ENCODE peak calls at places on chromosome 14, in six cellular contexts. L is GM23248, Z is aorta, T is GM23338, O is transverse colon, R is IMR-90. J is an unnamed sample. For H3K4me1, the result is how much of the 10 kb centered on the place peaks cover.

GRCh38 chr14:50520947-50521815 is 11.2 kb downstream of the MAP4K5 start:
- DNase-seq in L (peak), Z (no peak), T (no peak), O (peak), R (peak), J (no peak)

GRCh38 chr14:87102979-87103378 is 890.0 kb downstream of the GALC start:
- DNase-seq in L (no peak), Z (no peak), T (no peak), O (no peak), R (peak), J (no peak)

GRCh38 chr14:33342299-33342974 is 403.8 kb downstream of the NPAS3 start:
- DNase-seq in L (no peak), Z (no peak), T (peak), O (no peak), R (no peak), J (no peak)

GRCh38 chr14:29216774-29217232 is 450.2 kb downstream of the FOXG1 start:
- DNase-seq in L (peak), Z (no peak), T (no peak), O (no peak), R (no peak), J (no peak)

GRCh38 chr14:24403294-24404013 is 4.7 kb downstream of the NYNRIN start:
- DNase-seq in L (peak), Z (no peak), T (no peak), O (no peak), R (peak), J (no peak)

GRCh38 chr14:42224053-42224888 is 617.6 kb downstream of the LRFN5 start:
- DNase-seq in L (peak), Z (no peak), T (peak), O (peak), R (peak), J (peak)

GRCh38 chr14:39038542-39038941 is 64.5 kb downstream of the SEC23A start:
- DNase-seq in L (no peak), Z (no peak), T (no peak), O (no peak), R (no peak), J (no peak)

GRCh38 chr14:72501439-72501838 is 392.5 kb downstream of the DPF3 start:
- DNase-seq in L (no peak), Z (no peak), T (no peak), O (no peak), R (no peak), J (no peak)

GRCh38 chr14:104639889-104640548 is 35.4 kb upstream of the TMEM179 start:
- DNase-seq in L (peak), Z (peak), T (peak), O (peak), R (peak), J (peak)

GRCh38 chr14:94882401-94882800 is 112.5 kb upstream of the GSC start:
- DNase-seq in L (no peak), Z (no peak), T (no peak), O (no peak), R (no peak), J (no peak)

GRCh38 chr14:89507521-89507920 is 90.5 kb upstream of the FOXN3 start:
- DNase-seq in L (peak), Z (no peak), T (no peak), O (no peak), R (peak), J (no peak)

GRCh38 chr14:93936245-93936644 is 9.1 kb downstream of the FAM181A start:
- DNase-seq in L (peak), Z (no peak), T (peak), O (no peak), R (no peak), J (no peak)

GRCh38 chr14:80637726-80638619 is 303.6 kb downstream of the CEP128 start:
- DNase-seq in L (peak), Z (no peak), T (no peak), O (no peak), R (no peak), J (no peak)

GRCh38 chr14:23148596-23149249 is 29.7 kb upstream of the CEBPE start:
- DNase-seq in L (peak), Z (no peak), T (no peak), O (no peak), R (no peak), J (no peak)

GRCh38 chr14:74647834-74648361 is 35.9 kb upstream of the LTBP2 start:
- DNase-seq in L (peak), Z (no peak), T (no peak), O (no peak), R (no peak), J (no peak)

GRCh38 chr14:24673534-24674203 is 39.7 kb upstream of the GZMB start:
- DNase-seq in L (no peak), Z (no peak), T (no peak), O (peak), R (no peak), J (no peak)

GRCh38 chr14:35632276-35633071 is 98.5 kb downstream of the INSM2 start:
- DNase-seq in L (peak), Z (no peak), T (no peak), O (no peak), R (peak), J (no peak)

GRCh38 chr14:22908601-22909000 is 10.3 kb downstream of the RBM23 start:
- DNase-seq in L (peak), Z (peak), T (no peak), O (no peak), R (peak), J (no peak)

GRCh38 chr14:45252356-45253069 is 489 bp downstream of the MIS18BP1 start:
- DNase-seq in L (peak), Z (no peak), T (peak), O (no peak), R (peak), J (peak)

GRCh38 chr14:70655110-70655826 is 13.6 kb downstream of the TTC9 start:
- DNase-seq in L (no peak), Z (no peak), T (peak), O (peak), R (no peak), J (no peak)

GRCh38 chr14:70652871-70653270 is 11.2 kb downstream of the TTC9 start:
- DNase-seq in L (peak), Z (no peak), T (no peak), O (no peak), R (no peak), J (no peak)

GRCh38 chr14:70651522-70651921 is 9.8 kb downstream of the TTC9 start:
- DNase-seq in L (no peak), Z (no peak), T (no peak), O (no peak), R (no peak), J (no peak)

GRCh38 chr14:70654609-70655008 is 12.9 kb downstream of the TTC9 start:
- DNase-seq in L (no peak), Z (no peak), T (no peak), O (no peak), R (no peak), J (no peak)

GRCh38 chr14:70653662-70654061 is 11.9 kb downstream of the TTC9 start:
- DNase-seq in L (no peak), Z (no peak), T (no peak), O (no peak), R (no peak), J (no peak)
- H3K4me1 ChIP-seq in L (under half), Z (under half), T (half or more), O (under half), R (under half), J (under half)

DNA sequence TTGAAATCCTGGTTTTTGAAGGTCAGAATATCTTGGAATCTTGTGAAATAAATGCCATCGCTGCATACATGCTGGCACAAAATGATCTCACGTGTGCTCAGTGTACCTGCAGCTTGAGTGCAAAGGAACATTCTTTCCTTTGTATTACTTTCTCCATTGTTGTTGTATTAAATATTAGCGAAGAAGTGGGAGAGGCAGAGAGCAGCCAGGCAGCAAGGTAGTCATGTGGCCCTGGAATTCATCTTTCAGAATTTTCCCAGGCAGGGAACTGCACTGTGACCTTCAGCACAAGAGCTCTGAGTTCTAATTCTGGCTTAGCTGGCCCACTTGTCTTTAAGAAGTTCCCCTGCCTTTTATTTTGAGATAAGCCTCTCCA is 145.5 kb downstream of the PRKCH start:
- DNase-seq in L (no peak), Z (no peak), T (no peak), O (no peak), R (no peak), J (no peak)
- H3K4me1 ChIP-seq in L (half or more), Z (under half), T (half or more), O (under half), R (under half), J (under half)

GRCh38 chr14:65279510-65279909 is 133.0 kb upstream of the FUT8 start:
- DNase-seq in L (no peak), Z (no peak), T (no peak), O (no peak), R (no peak), J (no peak)

GRCh38 chr14:65278589-65278988 is 133.9 kb upstream of the FUT8 start:
- DNase-seq in L (no peak), Z (no peak), T (no peak), O (no peak), R (no peak), J (no peak)

GRCh38 chr14:65279958-65280357 is 132.6 kb upstream of the FUT8 start:
- DNase-seq in L (no peak), Z (no peak), T (no peak), O (no peak), R (no peak), J (no peak)

GRCh38 chr14:65281991-65282908 is 130.3 kb upstream of the FUT8 start:
- DNase-seq in L (peak), Z (no peak), T (peak), O (no peak), R (peak), J (no peak)

GRCh38 chr14:65280653-65281052 is 131.9 kb upstream of the FUT8 start:
- DNase-seq in L (no peak), Z (no peak), T (no peak), O (no peak), R (no peak), J (no peak)
- H3K4me1 ChIP-seq in L (under half), Z (under half), T (under half), O (under half), R (under half), J (under half)

GRCh38 chr14:67357583-67358354 is 1.8 kb downstream of the ATP6V1D start:
- DNase-seq in L (peak), Z (no peak), T (no peak), O (no peak), R (peak), J (no peak)

GRCh38 chr14:67359319-67359774 is 257 bp downstream of the ATP6V1D start:
- DNase-seq in L (peak), Z (peak), T (peak), O (peak), R (peak), J (no peak)

GRCh38 chr14:67359775-67360468 is at the start of the genes ATP6V1D and EIF2S1:
- DNase-seq in L (peak), Z (peak), T (peak), O (peak), R (peak), J (peak)

GRCh38 chr14:67360469-67361206 is 510 bp downstream of the EIF2S1 start:
- DNase-seq in L (no peak), Z (no peak), T (peak), O (no peak), R (no peak), J (no peak)

GRCh38 chr14:67358914-67359313 is 690 bp downstream of the ATP6V1D start:
- DNase-seq in L (peak), Z (no peak), T (peak), O (no peak), R (no peak), J (peak)
- H3K4me1 ChIP-seq in L (half or more), Z (under half), T (under half), O (half or more), R (under half), J (under half)

DNA sequence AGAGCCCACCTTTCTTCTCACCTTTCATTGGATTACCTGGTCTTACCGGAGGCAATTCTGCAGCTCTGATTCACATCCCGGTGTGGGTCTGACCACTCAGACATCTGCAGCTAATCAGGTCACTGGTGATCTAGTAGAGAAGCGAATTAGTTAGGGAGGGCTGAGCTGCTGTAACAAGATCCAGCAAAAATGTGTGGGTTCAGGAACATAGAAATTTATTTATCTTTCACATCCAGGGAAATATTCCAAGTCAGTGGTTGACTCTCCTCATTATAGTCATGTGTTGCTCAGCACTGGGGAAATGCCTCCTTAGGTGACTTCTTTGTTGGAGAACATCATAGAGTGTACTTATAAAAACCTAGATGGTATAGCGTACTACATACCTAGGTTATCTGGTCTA is 218.7 kb upstream of the PELI2 start:
- DNase-seq in L (no peak), Z (no peak), T (no peak), O (no peak), R (peak), J (no peak)
- H3K4me1 ChIP-seq in L (under half), Z (under half), T (under half), O (under half), R (under half), J (under half)

DNA sequence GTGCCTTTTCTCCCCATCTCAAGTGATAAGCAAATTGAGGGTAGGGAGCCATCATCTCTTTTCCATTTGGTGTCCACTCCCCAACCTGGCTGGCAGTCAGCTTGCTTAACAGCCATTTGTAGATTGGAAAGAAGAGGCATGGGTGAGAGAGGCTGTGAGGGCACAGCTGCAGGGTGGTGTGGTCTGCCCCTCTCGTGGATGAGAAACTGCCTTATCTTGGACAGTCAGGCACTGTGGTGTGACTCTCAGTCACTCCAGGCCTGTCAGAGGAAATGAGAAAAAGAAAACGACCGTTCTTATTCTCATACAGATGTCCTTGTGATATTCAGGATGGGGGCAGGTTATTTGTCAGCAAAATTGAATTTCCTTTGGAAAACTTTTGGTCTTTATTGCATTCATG is 65.1 kb upstream of the SRSF5 start:
- DNase-seq in L (no peak), Z (no peak), T (no peak), O (no peak), R (no peak), J (no peak)
- H3K4me1 ChIP-seq in L (under half), Z (under half), T (under half), O (half or more), R (under half), J (under half)

DNA sequence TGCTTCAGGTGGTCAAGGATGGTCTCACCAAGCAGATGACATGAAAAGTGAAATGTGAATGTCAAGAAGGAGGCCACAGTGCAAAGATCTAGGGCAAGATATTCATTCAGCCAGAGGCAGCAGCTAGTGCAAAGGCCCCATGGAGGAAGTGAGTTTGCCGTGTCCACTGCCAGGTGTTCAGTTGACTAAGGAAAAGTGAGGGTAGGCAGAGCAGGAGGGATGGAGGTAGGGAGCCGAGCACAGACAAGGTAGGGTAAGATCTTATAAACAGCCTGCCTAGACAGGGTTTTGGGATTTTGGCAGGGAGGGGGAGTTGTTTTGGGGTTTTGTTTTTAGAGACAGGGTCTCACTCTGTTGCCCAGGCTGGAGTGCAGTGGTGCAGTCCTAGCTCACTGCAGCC is 11.9 kb downstream of the PPP2R5C start:
- DNase-seq in L (no peak), Z (no peak), T (no peak), O (no peak), R (no peak), J (no peak)
- H3K4me1 ChIP-seq in L (under half), Z (under half), T (under half), O (under half), R (under half), J (under half)